ENCODE peak calls at places on chromosomes 5 and 9, in four cellular contexts. K, V, O and S are unnamed samples.

GRCh38 chr9:21854594-21854993 is 52.2 kb downstream of the MTAP start:
- DNase-seq in O (peak), V (no peak), K (no peak), S (no peak)

GRCh38 chr9:136304456-136304855 is 562 bp upstream of the CCDC187 start:
- DNase-seq in V (no peak), O (no peak), K (no peak), S (no peak)

GRCh38 chr9:115786321-115786720 is 367.3 kb upstream of the PAPPA start:
- DNase-seq in O (no peak), V (no peak), K (no peak), S (no peak)

GRCh38 chr5:43694027-43694426 is 91.0 kb downstream of the NNT start:
- DNase-seq in K (no peak), V (no peak), O (no peak), S (no peak)

GRCh38 chr9:109138421-109138820 is 18.7 kb upstream of the TMEM245 start:
- DNase-seq in O (no peak), K (no peak), V (no peak), S (no peak)

GRCh38 chr9:95481000-95481399 is 35.8 kb downstream of the PTCH1 start:
- DNase-seq in O (no peak), K (no peak), V (no peak), S (no peak)

GRCh38 chr9:21579209-21579608 is 97.1 kb upstream of the IFNE start:
- DNase-seq in V (no peak), O (no peak), K (peak), S (no peak)

GRCh38 chr5:1111727-1112289 is at the start of gene SLC12A7:
- DNase-seq in V (no peak), O (peak), K (peak), S (no peak)

GRCh38 chr5:122726990-122727616 is 47.8 kb upstream of the SNX2 start:
- DNase-seq in V (no peak), K (peak), O (no peak), S (no peak)
- H3K4me3 ChIP-seq in V (no peak), K (no peak), O (no peak), S (no peak)

DNA sequence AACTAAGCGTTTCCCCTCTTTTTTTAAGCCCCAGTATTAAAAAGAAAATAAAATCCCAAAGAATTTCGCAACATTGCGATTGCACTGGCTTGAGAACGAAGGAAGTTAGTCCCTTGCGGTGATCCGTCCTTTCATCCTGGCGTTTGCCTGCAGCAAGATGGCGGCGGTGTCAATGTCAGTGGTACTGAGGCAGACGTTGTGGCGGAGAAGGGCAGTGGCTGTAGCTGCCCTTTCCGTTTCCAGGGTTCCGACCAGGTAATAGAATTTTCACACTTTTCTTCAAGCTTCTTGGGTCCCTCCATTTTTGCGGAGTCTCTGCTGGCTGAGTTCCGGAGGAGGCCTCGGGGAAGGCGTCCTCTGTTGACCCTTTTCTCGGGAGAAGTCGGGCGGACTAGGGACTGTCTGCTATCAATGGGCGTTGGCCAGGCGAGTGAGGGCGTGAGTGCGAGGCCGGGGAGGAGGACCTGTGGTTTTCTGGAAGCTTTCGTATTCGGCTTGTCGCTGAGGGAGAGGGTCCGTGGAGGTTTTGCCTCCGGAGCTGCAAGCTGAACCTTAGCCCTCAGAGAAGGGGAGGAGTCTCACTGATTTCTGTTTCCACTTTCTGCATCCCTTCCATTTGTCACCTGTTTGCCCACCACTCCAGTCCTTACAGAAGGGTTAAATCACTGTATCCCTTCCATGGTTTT is at the start of gene NDUFS4:
- DNase-seq in K (peak), V (peak), O (peak), S (peak)
- TF ChIP-seq EP300 in K (no peak), V (no peak), O (no peak), S (peak)

DNA sequence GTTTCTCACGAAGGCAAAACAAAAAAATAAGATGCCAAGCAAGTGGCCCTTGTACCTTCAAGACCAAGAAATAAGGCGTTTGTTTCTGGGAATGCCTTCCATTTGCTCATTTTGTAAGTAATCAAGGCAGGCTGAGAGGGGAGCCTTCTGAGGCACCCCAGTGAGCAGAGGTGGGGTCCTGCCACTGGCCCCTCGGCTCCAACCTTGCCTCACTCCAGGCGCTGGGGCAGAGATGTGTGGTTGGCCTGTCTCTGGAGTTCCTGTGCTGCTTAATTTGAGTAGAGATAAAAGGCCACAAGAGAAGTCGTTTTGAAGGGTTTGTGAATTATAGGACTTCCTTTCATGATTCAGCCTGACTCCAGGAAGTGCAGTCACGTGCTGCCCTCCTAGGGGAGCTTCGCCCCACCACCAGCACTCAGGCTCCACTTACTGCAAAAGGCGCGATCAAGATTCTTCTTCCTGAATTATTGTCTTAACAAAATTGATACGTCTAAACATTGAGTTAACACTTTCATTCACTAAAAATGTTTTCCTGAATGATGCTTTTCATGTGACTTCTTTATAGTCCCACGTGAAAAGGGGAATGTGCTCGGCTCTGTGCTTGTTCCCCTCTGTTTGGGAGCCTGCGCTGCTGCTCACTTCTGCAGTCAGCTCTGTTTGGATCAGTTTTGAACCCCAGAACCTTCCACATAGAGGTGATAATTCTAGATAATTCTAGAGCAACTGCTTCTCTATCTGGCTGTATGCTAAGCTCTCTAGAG is 13.7 kb downstream of the SYK start:
- DNase-seq in O (peak), K (no peak), V (peak), S (peak)
- H3K4me3 ChIP-seq in O (no peak), K (no peak), V (no peak), S (no peak)

DNA sequence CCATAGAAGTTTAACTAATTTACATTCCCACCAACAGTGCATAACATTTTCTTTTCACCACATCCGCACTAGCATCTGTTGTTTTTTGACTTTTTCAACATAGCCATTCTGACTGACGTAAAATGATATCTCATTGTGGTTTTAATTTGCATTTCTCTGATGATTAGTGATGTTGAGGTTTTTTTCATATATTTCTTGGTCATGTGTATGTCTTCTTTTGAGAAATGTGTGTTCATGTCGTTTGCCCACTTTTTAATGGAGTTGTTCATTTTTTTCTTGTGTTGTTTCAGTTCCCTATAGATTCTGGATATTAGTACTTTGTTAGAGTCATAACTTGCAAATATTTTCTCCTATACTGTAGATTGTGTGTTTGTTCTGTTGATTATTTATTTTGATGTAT is 163.4 kb downstream of the FER start:
- DNase-seq in V (no peak), O (no peak), K (no peak), S (no peak)
- TF ChIP-seq EP300 in V (no peak), O (no peak), K (no peak), S (no peak)

GRCh38 chr9:113401027-113401792 is at the start of gene ALAD:
- DNase-seq in V (peak), K (peak), O (peak), S (peak)
- H3K4me3 ChIP-seq in V (peak), K (peak), O (peak), S (peak)

DNA sequence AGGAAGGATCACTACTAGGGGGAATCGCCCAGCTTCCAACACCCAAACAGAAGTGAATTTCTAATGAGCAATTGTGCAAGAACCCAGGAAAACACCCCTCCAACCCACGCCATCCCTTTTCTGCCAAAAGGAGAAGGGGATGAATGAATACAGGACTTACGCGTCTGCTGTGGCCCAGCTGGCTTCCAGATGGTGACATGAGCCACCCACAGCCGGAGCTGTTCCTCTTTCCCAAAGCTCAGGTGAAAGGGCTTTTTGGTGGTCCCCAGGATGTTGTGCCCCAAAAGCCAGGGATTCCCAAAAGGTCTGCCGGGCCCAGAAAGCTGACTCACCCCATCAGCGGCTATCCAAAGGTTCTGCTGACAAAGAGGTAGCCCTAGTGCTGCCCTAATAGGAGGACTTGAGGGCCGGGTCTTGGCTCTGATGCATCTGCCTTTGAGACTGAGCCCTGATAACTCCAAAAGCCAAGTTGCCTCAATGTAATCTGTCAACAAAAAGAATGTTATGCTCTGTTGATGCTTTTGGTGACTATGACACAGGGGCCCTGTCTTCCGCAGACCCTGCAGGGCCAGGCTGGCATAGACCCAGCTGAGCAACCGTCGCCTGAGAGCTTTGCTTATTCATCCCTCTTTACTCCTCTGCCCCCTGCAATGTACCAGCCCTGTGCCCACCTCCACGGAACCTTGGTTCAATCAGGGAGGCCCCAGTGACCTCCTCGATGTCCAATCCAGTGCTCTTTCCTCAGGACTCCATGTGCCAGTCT is 14.5 kb downstream of the GSN start:
- DNase-seq in K (no peak), O (peak), V (peak), S (peak)
- TF ChIP-seq EP300 in K (no peak), O (no peak), V (no peak), S (peak)